ENCODE peak calls at places on chromosomes 13 and 19, in seven cellular contexts. P is Panc1, E is choroid plexus epithelial cell, M is BJ, C is HFF-Myc, B is B cell, V is foreskin fibroblast. L is an unnamed sample.

GRCh38 chr19:40689339-40690049 is 957 bp downstream of the NUMBL start:
- DNase-seq in P (no peak), E (no peak), M (no peak), C (no peak), B (peak), V (peak), L (no peak)

GRCh38 chr19:19402656-19403372 is 2.7 kb upstream of the GATAD2A start:
- DNase-seq in P (no peak), E (peak), M (no peak), C (no peak), B (no peak), V (peak), L (no peak)

GRCh38 chr13:84973661-84974060 is 825.6 kb downstream of the SLITRK6 start:
- DNase-seq in P (no peak), E (no peak), M (no peak), C (no peak), B (no peak), V (no peak), L (no peak)

GRCh38 chr19:33390120-33390907 is 16.8 kb downstream of the CEBPG start:
- DNase-seq in P (no peak), E (no peak), M (no peak), C (no peak), B (no peak), V (peak), L (no peak)

GRCh38 chr13:75938811-75939525 is 302.8 kb downstream of the LMO7 start:
- DNase-seq in P (no peak), E (peak), M (no peak), C (no peak), B (no peak), V (peak), L (peak)

GRCh38 chr19:4319067-4319718 is 14.8 kb downstream of the FSD1 start:
- DNase-seq in P (no peak), E (no peak), M (no peak), C (no peak), B (no peak), V (no peak), L (no peak)

GRCh38 chr19:46932346-46932745 is 71.5 kb downstream of the ARHGAP35 start:
- DNase-seq in P (no peak), E (peak), M (no peak), C (no peak), B (no peak), V (peak), L (no peak)

GRCh38 chr13:38223093-38223492 is 126.6 kb upstream of the UFM1 start:
- DNase-seq in P (no peak), E (peak), M (no peak), C (no peak), B (no peak), V (peak), L (no peak)

GRCh38 chr19:6501740-6502648 is at the start of gene TUBB4A:
- DNase-seq in P (no peak), E (no peak), M (no peak), C (no peak), B (peak), V (no peak), L (no peak)

GRCh38 chr13:50678464-50679162 is 164.9 kb downstream of the DLEU7 start:
- DNase-seq in P (no peak), E (peak), M (peak), C (peak), B (no peak), V (peak), L (peak)

GRCh38 chr13:103386341-103386740 is 320.1 kb upstream of the SLC10A2 start:
- DNase-seq in P (no peak), E (peak), M (no peak), C (no peak), B (no peak), V (peak), L (no peak)

GRCh38 chr13:44368599-44369368 is 4.8 kb upstream of the SERP2 start:
- DNase-seq in P (no peak), E (no peak), M (no peak), C (no peak), B (no peak), V (no peak), L (no peak)

GRCh38 chr13:35388979-35389378 is 87.5 kb downstream of the MAB21L1 start:
- DNase-seq in P (no peak), E (peak), M (no peak), C (peak), B (no peak), V (peak), L (peak)

GRCh38 chr13:46179576-46180368 is 2.2 kb downstream of the LCP1 start:
- DNase-seq in P (no peak), E (no peak), M (no peak), C (no peak), B (peak), V (no peak), L (no peak)

GRCh38 chr13:105127732-105128131 is 1407.7 kb downstream of the EFNB2 start:
- DNase-seq in P (no peak), E (no peak), M (no peak), C (no peak), B (no peak), V (no peak), L (no peak)

GRCh38 chr19:5036733-5037681 is 68.1 kb downstream of the KDM4B start:
- DNase-seq in P (no peak), E (peak), M (no peak), C (no peak), B (no peak), V (peak), L (no peak)

GRCh38 chr13:112104873-112105234 is 37.9 kb downstream of the SOX1 start:
- DNase-seq in P (no peak), E (no peak), M (no peak), C (no peak), B (no peak), V (no peak), L (no peak)

GRCh38 chr13:112101360-112101930 is 34.5 kb downstream of the SOX1 start:
- DNase-seq in P (no peak), E (no peak), M (no peak), C (no peak), B (no peak), V (no peak), L (no peak)

GRCh38 chr13:112103260-112103843 is 36.4 kb downstream of the SOX1 start:
- DNase-seq in P (no peak), E (no peak), M (no peak), C (no peak), B (no peak), V (no peak), L (no peak)

GRCh38 chr13:112103971-112104872 is 37.3 kb downstream of the SOX1 start:
- DNase-seq in P (no peak), E (no peak), M (no peak), C (no peak), B (no peak), V (no peak), L (no peak)

DNA sequence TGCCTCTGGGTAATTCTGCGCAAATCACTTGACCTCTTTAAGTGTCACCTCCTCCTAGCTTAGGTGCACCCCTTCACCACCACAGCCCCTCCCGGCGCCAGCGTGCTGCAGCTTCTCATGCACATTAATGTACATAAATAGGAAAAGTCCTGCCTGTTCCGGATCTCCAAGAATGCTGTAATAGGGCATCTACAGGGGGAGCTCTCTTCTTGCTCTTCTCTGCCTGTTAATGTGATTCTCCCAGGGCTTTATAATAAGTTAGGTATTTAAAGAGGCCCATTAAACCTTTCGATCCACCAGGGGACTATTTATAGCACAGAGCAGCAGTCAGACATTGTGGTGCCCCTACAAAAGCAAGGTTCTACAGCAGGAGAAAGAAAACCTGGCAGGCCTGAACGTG is 35.3 kb downstream of the SOX1 start:
- DNase-seq in P (no peak), E (no peak), M (no peak), C (no peak), B (no peak), V (no peak), L (no peak)
- TF ChIP-seq CTCF in P (no peak), E (no peak), M (no peak), C (no peak), B (no peak), V (no peak), L (no peak)

GRCh38 chr19:39480337-39481228 is at the start of gene TIMM50:
- DNase-seq in P (peak), E (peak), M (peak), C (peak), B (peak), V (peak), L (peak)
- TF ChIP-seq CTCF in P (no peak), E (no peak), M (no peak), C (no peak), B (no peak), V (no peak), L (no peak)

GRCh38 chr13:20869540-20869939 is 33.0 kb downstream of the XPO4 start:
- DNase-seq in P (no peak), E (peak), M (no peak), C (no peak), B (no peak), V (peak), L (no peak)
- TF ChIP-seq CTCF in P (peak), E (peak), M (no peak), C (no peak), B (no peak), V (no peak), L (no peak)

GRCh38 chr13:27830010-27830409 is 37.7 kb downstream of the GSX1 start:
- DNase-seq in P (no peak), E (peak), M (no peak), C (no peak), B (peak), V (peak), L (no peak)
- TF ChIP-seq CTCF in P (peak), E (peak), M (peak), C (peak), B (peak), V (peak), L (peak)

GRCh38 chr13:30551194-30551593 is 66.5 kb upstream of the USPL1 start:
- DNase-seq in P (no peak), E (peak), M (no peak), C (peak), B (peak), V (peak), L (no peak)
- TF ChIP-seq CTCF in P (peak), E (peak), M (peak), C (peak), B (peak), V (peak), L (peak)

DNA sequence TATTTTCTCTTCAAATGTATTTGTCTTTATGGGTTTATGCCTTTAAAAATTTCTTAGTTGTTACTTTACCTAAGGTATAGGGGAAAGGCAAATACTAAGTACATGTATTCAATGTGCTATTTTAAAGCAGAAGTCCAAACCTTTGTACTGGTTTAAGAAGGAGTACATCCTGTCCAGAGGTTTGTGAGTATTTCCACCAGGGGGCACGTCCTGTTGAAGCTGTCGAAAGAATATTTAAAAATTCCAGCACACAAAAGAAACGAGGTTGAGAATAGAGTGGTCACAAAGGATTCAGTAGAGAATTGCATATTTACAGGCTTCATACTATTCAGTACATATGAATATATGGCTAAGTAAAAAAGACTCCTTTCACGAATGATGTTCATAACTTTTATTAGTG is 59.8 kb downstream of the URI1 start:
- DNase-seq in P (no peak), E (peak), M (no peak), C (no peak), B (no peak), V (peak), L (no peak)
- TF ChIP-seq CTCF in P (peak), E (peak), M (no peak), C (no peak), B (no peak), V (no peak), L (no peak)

DNA sequence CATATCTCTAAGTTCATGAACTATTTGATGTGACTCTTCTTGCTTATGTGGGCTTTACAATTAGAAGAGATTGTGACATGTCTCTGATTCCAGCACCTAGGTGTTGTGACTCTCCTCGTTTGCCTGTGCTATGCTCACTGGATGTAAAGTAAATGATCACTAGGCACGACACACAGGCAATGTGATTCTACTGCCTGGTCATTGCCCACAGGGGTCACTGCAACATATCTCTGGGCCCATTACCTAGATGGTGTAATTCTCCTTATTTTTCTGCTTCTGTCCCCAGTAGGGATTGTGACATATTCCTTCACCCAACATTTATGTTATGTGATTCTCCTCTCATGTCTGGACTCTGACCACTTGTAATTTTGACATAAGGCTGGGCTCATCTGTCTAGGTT is 65.8 kb upstream of the ZNF91 start:
- DNase-seq in P (no peak), E (no peak), M (no peak), C (no peak), B (no peak), V (no peak), L (no peak)
- TF ChIP-seq CTCF in P (no peak), E (no peak), M (no peak), C (no peak), B (no peak), V (no peak), L (no peak)

GRCh38 chr13:42478531-42479156 is 95.3 kb upstream of the TNFSF11 start:
- DNase-seq in P (no peak), E (peak), M (no peak), C (no peak), B (no peak), V (peak), L (no peak)
- TF ChIP-seq CTCF in P (peak), E (peak), M (peak), C (peak), B (no peak), V (peak), L (peak)

GRCh38 chr13:26601669-26602068 is 44.2 kb downstream of the WASF3 start:
- DNase-seq in P (no peak), E (peak), M (no peak), C (peak), B (no peak), V (peak), L (no peak)

GRCh38 chr13:26604784-26605183 is 47.3 kb downstream of the WASF3 start:
- DNase-seq in P (no peak), E (no peak), M (no peak), C (no peak), B (no peak), V (no peak), L (no peak)

GRCh38 chr13:26602783-26603182 is 45.3 kb downstream of the WASF3 start:
- DNase-seq in P (no peak), E (no peak), M (no peak), C (no peak), B (no peak), V (no peak), L (no peak)

GRCh38 chr13:26600345-26600761 is 42.9 kb downstream of the WASF3 start:
- DNase-seq in P (no peak), E (peak), M (peak), C (no peak), B (no peak), V (peak), L (no peak)

DNA sequence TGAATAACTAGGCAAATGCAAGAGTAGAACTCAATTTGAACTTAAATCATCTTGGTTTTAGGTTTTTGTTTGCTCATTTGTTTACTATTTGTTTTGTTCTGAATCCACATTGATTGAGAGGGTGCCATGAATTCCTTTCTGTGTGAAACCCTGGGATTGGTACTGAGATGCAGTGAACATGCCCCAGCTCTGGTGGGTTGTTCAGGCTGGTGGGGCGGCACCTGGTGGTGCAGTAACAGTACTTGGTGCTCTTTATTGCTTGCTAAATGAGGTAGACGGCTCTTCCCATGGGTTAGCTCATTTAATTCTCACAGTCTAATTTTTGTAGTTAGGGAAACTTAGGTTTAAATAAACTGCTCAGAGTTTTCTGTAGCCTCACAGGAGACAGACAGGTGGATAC is 48.4 kb downstream of the WASF3 start:
- DNase-seq in P (no peak), E (peak), M (no peak), C (no peak), B (no peak), V (no peak), L (no peak)
- TF ChIP-seq CTCF in P (peak), E (peak), M (no peak), C (no peak), B (no peak), V (no peak), L (no peak)

GRCh38 chr13:107124129-107124718 is 556.3 kb upstream of the ARGLU1 start:
- DNase-seq in P (no peak), E (peak), M (no peak), C (no peak), B (no peak), V (peak), L (no peak)
- TF ChIP-seq CTCF in P (peak), E (peak), M (peak), C (no peak), B (peak), V (peak), L (peak)

L was measured in AG09319.